ENCODE peak calls at places on chromosome 7, in eight cellular contexts. One of them, this sample, is unnamed.

GRCh38 chr7:117435475-117436043 is 8.3 kb upstream of the ASZ1 start:
- DNase-seq in heart left ventricle: no peak
- DNase-seq in cardiac fibroblast: no peak
- DNase-seq in H1: no peak
- DNase-seq in heart right ventricle: no peak
- DNase-seq in choroid plexus epithelial cell: peak
- DNase-seq in epithelial cell of esophagus: peak
- DNase-seq in neural progenitor cell: no peak
- DNase-seq in this sample: no peak

GRCh38 chr7:84911077-84911476 is 275.8 kb downstream of the SEMA3D start:
- DNase-seq in heart left ventricle: no peak
- DNase-seq in cardiac fibroblast: no peak
- DNase-seq in H1: no peak
- DNase-seq in heart right ventricle: no peak
- DNase-seq in choroid plexus epithelial cell: no peak
- DNase-seq in epithelial cell of esophagus: no peak
- DNase-seq in neural progenitor cell: no peak
- DNase-seq in this sample: no peak

GRCh38 chr7:46839651-46840050 is 742.3 kb downstream of the TNS3 start:
- DNase-seq in heart left ventricle: no peak
- DNase-seq in cardiac fibroblast: peak
- DNase-seq in H1: no peak
- DNase-seq in heart right ventricle: no peak
- DNase-seq in choroid plexus epithelial cell: no peak
- DNase-seq in epithelial cell of esophagus: peak
- DNase-seq in neural progenitor cell: no peak
- DNase-seq in this sample: no peak

GRCh38 chr7:64882341-64883112 is 20.5 kb upstream of the ZNF273 start:
- DNase-seq in heart left ventricle: peak
- DNase-seq in cardiac fibroblast: peak
- DNase-seq in H1: no peak
- DNase-seq in heart right ventricle: peak
- DNase-seq in choroid plexus epithelial cell: peak
- DNase-seq in epithelial cell of esophagus: peak
- DNase-seq in neural progenitor cell: no peak
- DNase-seq in this sample: no peak

GRCh38 chr7:74344128-74344496 is 54.9 kb downstream of the CLIP2 start:
- DNase-seq in heart left ventricle: no peak
- DNase-seq in cardiac fibroblast: peak
- DNase-seq in H1: no peak
- DNase-seq in heart right ventricle: no peak
- DNase-seq in choroid plexus epithelial cell: peak
- DNase-seq in epithelial cell of esophagus: no peak
- DNase-seq in neural progenitor cell: no peak
- DNase-seq in this sample: no peak

GRCh38 chr7:81583882-81584533 is 185.8 kb downstream of the HGF start:
- DNase-seq in heart left ventricle: no peak
- DNase-seq in cardiac fibroblast: peak
- DNase-seq in H1: no peak
- DNase-seq in heart right ventricle: no peak
- DNase-seq in choroid plexus epithelial cell: peak
- DNase-seq in epithelial cell of esophagus: peak
- DNase-seq in neural progenitor cell: no peak
- DNase-seq in this sample: no peak

GRCh38 chr7:13235961-13236360 is 548.5 kb downstream of the ARL4A start:
- DNase-seq in heart left ventricle: no peak
- DNase-seq in cardiac fibroblast: peak
- DNase-seq in H1: no peak
- DNase-seq in heart right ventricle: no peak
- DNase-seq in choroid plexus epithelial cell: no peak
- DNase-seq in epithelial cell of esophagus: no peak
- DNase-seq in neural progenitor cell: no peak
- DNase-seq in this sample: no peak

GRCh38 chr7:68943786-68944185 is 654.5 kb upstream of the AUTS2 start:
- DNase-seq in heart left ventricle: no peak
- DNase-seq in cardiac fibroblast: no peak
- DNase-seq in H1: no peak
- DNase-seq in heart right ventricle: no peak
- DNase-seq in choroid plexus epithelial cell: no peak
- DNase-seq in epithelial cell of esophagus: no peak
- DNase-seq in neural progenitor cell: no peak
- DNase-seq in this sample: no peak

GRCh38 chr7:157936976-157937375 is 600.2 kb downstream of the DNAJB6 start:
- DNase-seq in heart left ventricle: no peak
- DNase-seq in cardiac fibroblast: no peak
- DNase-seq in H1: no peak
- DNase-seq in heart right ventricle: no peak
- DNase-seq in choroid plexus epithelial cell: no peak
- DNase-seq in epithelial cell of esophagus: no peak
- DNase-seq in neural progenitor cell: no peak
- DNase-seq in this sample: no peak

GRCh38 chr7:43764807-43765491 is 6.5 kb downstream of the BLVRA start:
- DNase-seq in heart left ventricle: no peak
- DNase-seq in cardiac fibroblast: peak
- DNase-seq in H1: peak
- DNase-seq in heart right ventricle: no peak
- DNase-seq in choroid plexus epithelial cell: peak
- DNase-seq in epithelial cell of esophagus: peak
- DNase-seq in neural progenitor cell: no peak
- DNase-seq in this sample: no peak

GRCh38 chr7:121484089-121484763 is 88.1 kb upstream of the FAM3C start:
- DNase-seq in heart left ventricle: no peak
- DNase-seq in cardiac fibroblast: no peak
- DNase-seq in H1: no peak
- DNase-seq in heart right ventricle: no peak
- DNase-seq in choroid plexus epithelial cell: no peak
- DNase-seq in epithelial cell of esophagus: no peak
- DNase-seq in neural progenitor cell: no peak
- DNase-seq in this sample: no peak

GRCh38 chr7:118000480-118001202 is 127.4 kb upstream of the CTTNBP2 start:
- DNase-seq in heart left ventricle: no peak
- DNase-seq in cardiac fibroblast: no peak
- DNase-seq in H1: no peak
- DNase-seq in heart right ventricle: no peak
- DNase-seq in choroid plexus epithelial cell: peak
- DNase-seq in epithelial cell of esophagus: no peak
- DNase-seq in neural progenitor cell: no peak
- DNase-seq in this sample: no peak

GRCh38 chr7:74032191-74032490 is 4.2 kb downstream of the ELN start:
- DNase-seq in heart left ventricle: peak
- DNase-seq in cardiac fibroblast: peak
- DNase-seq in H1: no peak
- DNase-seq in heart right ventricle: no peak
- DNase-seq in choroid plexus epithelial cell: peak
- DNase-seq in epithelial cell of esophagus: peak
- DNase-seq in neural progenitor cell: no peak
- DNase-seq in this sample: no peak

GRCh38 chr7:116231543-116232401 is 21.4 kb downstream of the TES start:
- DNase-seq in heart left ventricle: no peak
- DNase-seq in cardiac fibroblast: peak
- DNase-seq in H1: no peak
- DNase-seq in heart right ventricle: no peak
- DNase-seq in choroid plexus epithelial cell: peak
- DNase-seq in epithelial cell of esophagus: peak
- DNase-seq in neural progenitor cell: no peak
- DNase-seq in this sample: no peak

GRCh38 chr7:111051832-111052231 is 39.1 kb upstream of the LRRN3 start:
- DNase-seq in heart left ventricle: no peak
- DNase-seq in cardiac fibroblast: no peak
- DNase-seq in H1: no peak
- DNase-seq in heart right ventricle: no peak
- DNase-seq in choroid plexus epithelial cell: no peak
- DNase-seq in epithelial cell of esophagus: no peak
- DNase-seq in neural progenitor cell: no peak
- DNase-seq in this sample: no peak

DNA sequence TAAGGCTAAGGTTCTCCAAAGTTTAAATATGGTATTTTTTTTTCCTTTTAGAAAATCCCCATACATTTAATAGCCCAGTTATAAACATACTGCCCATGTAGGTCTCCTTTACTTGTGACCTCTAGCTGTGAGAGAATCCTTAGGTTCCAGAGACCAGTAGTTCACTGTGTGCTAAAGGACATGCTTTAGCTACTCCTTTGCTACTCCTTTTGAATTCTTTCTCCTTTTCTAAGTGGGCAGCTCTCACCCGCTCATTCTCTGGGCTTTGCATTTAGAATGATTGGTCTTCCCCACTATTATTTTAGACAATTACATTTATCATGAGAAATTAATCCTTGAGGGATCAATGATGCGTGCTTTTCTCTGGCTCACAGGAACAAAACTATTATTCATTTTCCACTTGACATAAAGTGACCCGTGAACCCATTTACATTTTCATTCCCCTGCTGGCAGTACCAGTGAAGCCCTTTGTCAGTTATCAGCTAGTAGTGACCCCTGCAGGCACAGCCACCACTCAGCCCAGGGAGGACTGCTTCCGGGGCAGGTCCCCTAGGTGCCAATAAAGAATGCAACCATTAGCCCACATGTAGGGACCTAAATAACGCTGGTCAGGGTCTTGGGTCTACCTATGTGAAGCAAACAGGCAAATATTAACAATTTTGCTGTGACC is 844.3 kb downstream of the CNTNAP2 start:
- DNase-seq in heart left ventricle: no peak
- DNase-seq in cardiac fibroblast: no peak
- DNase-seq in H1: peak
- DNase-seq in heart right ventricle: no peak
- DNase-seq in choroid plexus epithelial cell: no peak
- DNase-seq in epithelial cell of esophagus: no peak
- DNase-seq in neural progenitor cell: peak
- DNase-seq in this sample: peak
- H3K4me3 ChIP-seq in heart left ventricle: no peak
- H3K4me3 ChIP-seq in cardiac fibroblast: no peak
- H3K4me3 ChIP-seq in H1: no peak
- H3K4me3 ChIP-seq in heart right ventricle: no peak
- H3K4me3 ChIP-seq in choroid plexus epithelial cell: no peak
- H3K4me3 ChIP-seq in epithelial cell of esophagus: no peak
- H3K4me3 ChIP-seq in neural progenitor cell: no peak
- H3K4me3 ChIP-seq in this sample: no peak

DNA sequence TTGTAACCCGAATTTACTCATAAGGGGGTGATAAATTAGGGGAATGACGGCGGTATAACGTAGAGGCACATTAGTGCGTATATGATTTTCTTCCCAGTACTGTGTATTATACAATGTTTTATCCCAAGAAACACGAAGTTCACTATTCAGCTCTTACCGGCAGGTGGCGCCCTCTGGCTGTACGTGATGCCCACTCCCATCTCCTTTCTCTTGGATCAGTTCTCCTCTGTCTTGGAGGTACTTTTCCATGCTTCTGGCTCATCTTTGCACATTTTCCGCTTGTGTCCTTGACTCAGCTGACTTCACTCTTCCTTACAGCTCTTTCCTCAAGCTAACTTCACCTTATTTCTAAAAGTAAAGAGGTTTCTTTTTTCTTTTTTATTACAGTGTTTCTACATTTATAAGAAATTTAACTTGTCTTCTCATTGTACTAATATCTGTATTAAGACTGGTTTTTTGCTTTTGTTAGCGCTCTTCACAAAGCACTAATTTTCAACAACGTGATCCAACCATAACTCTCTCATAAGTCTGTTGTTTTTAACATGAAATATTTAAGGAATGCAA is 21.3 kb downstream of the TMEM176B start:
- DNase-seq in heart left ventricle: peak
- DNase-seq in cardiac fibroblast: peak
- DNase-seq in H1: peak
- DNase-seq in heart right ventricle: peak
- DNase-seq in choroid plexus epithelial cell: peak
- DNase-seq in epithelial cell of esophagus: peak
- DNase-seq in neural progenitor cell: peak
- DNase-seq in this sample: peak
- TF ChIP-seq CTCF in heart left ventricle: peak
- TF ChIP-seq CTCF in cardiac fibroblast: peak
- TF ChIP-seq CTCF in H1: peak
- TF ChIP-seq CTCF in heart right ventricle: peak
- TF ChIP-seq CTCF in choroid plexus epithelial cell: peak
- TF ChIP-seq CTCF in epithelial cell of esophagus: peak
- TF ChIP-seq CTCF in neural progenitor cell: peak
- TF ChIP-seq CTCF in this sample: peak

GRCh38 chr7:22730921-22731654 is 4.1 kb downstream of the IL6 start:
- DNase-seq in heart left ventricle: no peak
- DNase-seq in cardiac fibroblast: peak
- DNase-seq in H1: no peak
- DNase-seq in heart right ventricle: no peak
- DNase-seq in choroid plexus epithelial cell: peak
- DNase-seq in epithelial cell of esophagus: peak
- DNase-seq in neural progenitor cell: no peak
- DNase-seq in this sample: no peak
- H3K4me3 ChIP-seq in heart left ventricle: no peak
- H3K4me3 ChIP-seq in cardiac fibroblast: no peak
- H3K4me3 ChIP-seq in H1: no peak
- H3K4me3 ChIP-seq in heart right ventricle: no peak
- H3K4me3 ChIP-seq in choroid plexus epithelial cell: no peak
- H3K4me3 ChIP-seq in epithelial cell of esophagus: no peak
- H3K4me3 ChIP-seq in neural progenitor cell: no peak
- H3K4me3 ChIP-seq in this sample: no peak

DNA sequence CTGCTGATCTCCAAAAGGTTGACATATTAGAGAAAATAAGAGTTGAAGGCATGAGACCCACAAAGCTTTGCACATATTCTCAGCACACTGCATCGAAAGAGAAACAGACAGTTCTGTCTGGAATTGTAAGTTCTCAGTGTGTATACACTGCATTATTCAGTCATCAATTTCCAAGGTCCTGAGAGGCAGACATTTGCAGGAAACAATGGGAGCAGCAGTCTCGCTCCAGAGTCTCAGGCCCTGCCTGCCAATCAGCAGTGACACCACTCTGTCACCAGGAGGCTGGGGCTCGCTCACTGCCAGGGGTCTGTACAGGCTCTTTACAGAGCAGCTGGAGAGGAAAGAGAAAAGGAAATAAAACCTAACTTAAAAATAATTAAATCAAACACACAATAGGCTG is 36.3 kb downstream of the JAZF1 start:
- DNase-seq in heart left ventricle: no peak
- DNase-seq in cardiac fibroblast: no peak
- DNase-seq in H1: no peak
- DNase-seq in heart right ventricle: no peak
- DNase-seq in choroid plexus epithelial cell: no peak
- DNase-seq in epithelial cell of esophagus: no peak
- DNase-seq in neural progenitor cell: peak
- DNase-seq in this sample: no peak
- TF ChIP-seq CTCF in heart left ventricle: no peak
- TF ChIP-seq CTCF in cardiac fibroblast: no peak
- TF ChIP-seq CTCF in H1: peak
- TF ChIP-seq CTCF in heart right ventricle: no peak
- TF ChIP-seq CTCF in choroid plexus epithelial cell: no peak
- TF ChIP-seq CTCF in epithelial cell of esophagus: no peak
- TF ChIP-seq CTCF in neural progenitor cell: peak
- TF ChIP-seq CTCF in this sample: no peak

This sample was measured in WERI-Rb-1.